ENCODE peak calls at places on chromosome 19, in ten cellular contexts. One of them, this sample, is unnamed.

GRCh38 chr19:11530432-11530831 is 1.5 kb upstream of the ECSIT start:
- DNase-seq in Caco-2: peak; percentile 66
- DNase-seq in GM23248: peak; percentile 81
- DNase-seq in CD8-positive, alpha-beta T cell: no peak
- DNase-seq in heart right ventricle: peak; percentile 78
- DNase-seq in adrenal gland: peak; percentile 94
- DNase-seq in astrocyte: peak; percentile 68
- DNase-seq in CD4-positive, alpha-beta memory T cell: no peak
- DNase-seq in BE2C: peak; percentile 96
- DNase-seq in psoas muscle: peak; percentile 86
- DNase-seq in this sample: peak; percentile 81

GRCh38 chr19:3784607-3785463 is 1.3 kb downstream of the MATK start:
- DNase-seq in CD4-positive, alpha-beta memory T cell: no peak
- DNase-seq in Caco-2: no peak
- DNase-seq in psoas muscle: no peak
- DNase-seq in heart right ventricle: no peak
- DNase-seq in astrocyte: no peak
- DNase-seq in CD8-positive, alpha-beta T cell: no peak
- DNase-seq in GM23248: peak; percentile 33
- DNase-seq in adrenal gland: no peak
- DNase-seq in BE2C: no peak
- DNase-seq in this sample: peak; percentile 38

GRCh38 chr19:18469245-18470107 is 31.5 kb upstream of the ISYNA1 start:
- DNase-seq in BE2C: peak; percentile 73
- DNase-seq in CD4-positive, alpha-beta memory T cell: peak; percentile 59
- DNase-seq in CD8-positive, alpha-beta T cell: peak; percentile 45
- DNase-seq in psoas muscle: peak; percentile 87
- DNase-seq in heart right ventricle: peak; percentile 64
- DNase-seq in astrocyte: no peak
- DNase-seq in GM23248: peak; percentile 76
- DNase-seq in Caco-2: peak; percentile 66
- DNase-seq in adrenal gland: peak; percentile 64
- DNase-seq in this sample: peak; percentile 46

GRCh38 chr19:8571006-8571411 is 6.2 kb downstream of the MYO1F start:
- DNase-seq in CD8-positive, alpha-beta T cell: peak; percentile 52
- DNase-seq in heart right ventricle: peak; percentile 29
- DNase-seq in CD4-positive, alpha-beta memory T cell: peak; percentile 84
- DNase-seq in Caco-2: no peak
- DNase-seq in adrenal gland: peak; percentile 39
- DNase-seq in astrocyte: peak; percentile 31
- DNase-seq in BE2C: no peak
- DNase-seq in GM23248: peak; percentile 92
- DNase-seq in psoas muscle: no peak
- DNase-seq in this sample: peak; percentile 87

GRCh38 chr19:5424192-5424973 is 30.8 kb upstream of the ZNRF4 start:
- DNase-seq in CD4-positive, alpha-beta memory T cell: no peak
- DNase-seq in CD8-positive, alpha-beta T cell: no peak
- DNase-seq in BE2C: peak; percentile 26
- DNase-seq in psoas muscle: no peak
- DNase-seq in astrocyte: no peak
- DNase-seq in heart right ventricle: no peak
- DNase-seq in GM23248: no peak
- DNase-seq in Caco-2: no peak
- DNase-seq in adrenal gland: no peak
- DNase-seq in this sample: no peak

GRCh38 chr19:12833747-12834417 is 497 bp downstream of the RTBDN start:
- DNase-seq in adrenal gland: no peak
- DNase-seq in psoas muscle: no peak
- DNase-seq in Caco-2: no peak
- DNase-seq in CD4-positive, alpha-beta memory T cell: no peak
- DNase-seq in CD8-positive, alpha-beta T cell: peak; percentile 26
- DNase-seq in GM23248: peak; percentile 45
- DNase-seq in astrocyte: no peak
- DNase-seq in BE2C: peak; percentile 76
- DNase-seq in heart right ventricle: no peak
- DNase-seq in this sample: peak; percentile 58

GRCh38 chr19:11373166-11373884 is 1.1 kb upstream of the SWSAP1 start:
- DNase-seq in Caco-2: no peak
- DNase-seq in BE2C: peak; percentile 88
- DNase-seq in psoas muscle: no peak
- DNase-seq in CD8-positive, alpha-beta T cell: no peak
- DNase-seq in astrocyte: peak; percentile 25
- DNase-seq in heart right ventricle: no peak
- DNase-seq in adrenal gland: no peak
- DNase-seq in CD4-positive, alpha-beta memory T cell: no peak
- DNase-seq in GM23248: peak; percentile 42
- DNase-seq in this sample: peak; percentile 44

GRCh38 chr19:48837081-48837524 is 812 bp upstream of the HSD17B14 start:
- DNase-seq in heart right ventricle: peak; percentile 89
- DNase-seq in psoas muscle: peak; percentile 75
- DNase-seq in CD8-positive, alpha-beta T cell: peak; percentile 67
- DNase-seq in CD4-positive, alpha-beta memory T cell: peak; percentile 81
- DNase-seq in GM23248: peak; percentile 92
- DNase-seq in astrocyte: peak; percentile 82
- DNase-seq in adrenal gland: peak; percentile 96
- DNase-seq in BE2C: peak; percentile 96
- DNase-seq in Caco-2: peak; percentile 65
- DNase-seq in this sample: peak; percentile 15

GRCh38 chr19:19459707-19460251 is 54.3 kb downstream of the GATAD2A start:
- DNase-seq in Caco-2: no peak
- DNase-seq in adrenal gland: peak; percentile 76
- DNase-seq in BE2C: peak; percentile 39
- DNase-seq in heart right ventricle: no peak
- DNase-seq in CD4-positive, alpha-beta memory T cell: peak; percentile 89
- DNase-seq in astrocyte: peak; percentile 64
- DNase-seq in GM23248: peak; percentile 89
- DNase-seq in psoas muscle: no peak
- DNase-seq in CD8-positive, alpha-beta T cell: peak; percentile 54
- DNase-seq in this sample: peak; percentile 32

GRCh38 chr19:49213791-49214190 is 56.2 kb downstream of the TRPM4 start:
- DNase-seq in CD8-positive, alpha-beta T cell: no peak
- DNase-seq in GM23248: no peak
- DNase-seq in heart right ventricle: no peak
- DNase-seq in Caco-2: no peak
- DNase-seq in BE2C: no peak
- DNase-seq in psoas muscle: no peak
- DNase-seq in astrocyte: no peak
- DNase-seq in adrenal gland: no peak
- DNase-seq in CD4-positive, alpha-beta memory T cell: no peak
- DNase-seq in this sample: no peak

GRCh38 chr19:1748115-1748702 is 5.1 kb upstream of the ONECUT3 start:
- DNase-seq in heart right ventricle: no peak
- DNase-seq in psoas muscle: peak; percentile 36
- DNase-seq in astrocyte: no peak
- DNase-seq in adrenal gland: no peak
- DNase-seq in BE2C: no peak
- DNase-seq in CD4-positive, alpha-beta memory T cell: peak; percentile 19
- DNase-seq in CD8-positive, alpha-beta T cell: no peak
- DNase-seq in GM23248: no peak
- DNase-seq in Caco-2: no peak
- DNase-seq in this sample: no peak

GRCh38 chr19:1744822-1745563 is 8.3 kb upstream of the ONECUT3 start:
- DNase-seq in astrocyte: no peak
- DNase-seq in heart right ventricle: no peak
- DNase-seq in Caco-2: no peak
- DNase-seq in adrenal gland: no peak
- DNase-seq in psoas muscle: no peak
- DNase-seq in CD4-positive, alpha-beta memory T cell: peak; percentile 22
- DNase-seq in CD8-positive, alpha-beta T cell: no peak
- DNase-seq in BE2C: no peak
- DNase-seq in GM23248: no peak
- DNase-seq in this sample: no peak

GRCh38 chr19:1747285-1748114 is 5.8 kb upstream of the ONECUT3 start:
- DNase-seq in CD4-positive, alpha-beta memory T cell: peak; percentile 70
- DNase-seq in BE2C: no peak
- DNase-seq in astrocyte: peak; percentile 86
- DNase-seq in CD8-positive, alpha-beta T cell: peak; percentile 23
- DNase-seq in psoas muscle: no peak
- DNase-seq in adrenal gland: peak; percentile 21
- DNase-seq in GM23248: peak; percentile 71
- DNase-seq in heart right ventricle: no peak
- DNase-seq in Caco-2: peak; percentile 84
- DNase-seq in this sample: peak; percentile 65

GRCh38 chr19:1745589-1746031 is 7.7 kb upstream of the ONECUT3 start:
- DNase-seq in heart right ventricle: no peak
- DNase-seq in GM23248: no peak
- DNase-seq in adrenal gland: no peak
- DNase-seq in CD8-positive, alpha-beta T cell: no peak
- DNase-seq in BE2C: no peak
- DNase-seq in psoas muscle: no peak
- DNase-seq in astrocyte: no peak
- DNase-seq in CD4-positive, alpha-beta memory T cell: peak; percentile 7
- DNase-seq in Caco-2: no peak
- DNase-seq in this sample: no peak

DNA sequence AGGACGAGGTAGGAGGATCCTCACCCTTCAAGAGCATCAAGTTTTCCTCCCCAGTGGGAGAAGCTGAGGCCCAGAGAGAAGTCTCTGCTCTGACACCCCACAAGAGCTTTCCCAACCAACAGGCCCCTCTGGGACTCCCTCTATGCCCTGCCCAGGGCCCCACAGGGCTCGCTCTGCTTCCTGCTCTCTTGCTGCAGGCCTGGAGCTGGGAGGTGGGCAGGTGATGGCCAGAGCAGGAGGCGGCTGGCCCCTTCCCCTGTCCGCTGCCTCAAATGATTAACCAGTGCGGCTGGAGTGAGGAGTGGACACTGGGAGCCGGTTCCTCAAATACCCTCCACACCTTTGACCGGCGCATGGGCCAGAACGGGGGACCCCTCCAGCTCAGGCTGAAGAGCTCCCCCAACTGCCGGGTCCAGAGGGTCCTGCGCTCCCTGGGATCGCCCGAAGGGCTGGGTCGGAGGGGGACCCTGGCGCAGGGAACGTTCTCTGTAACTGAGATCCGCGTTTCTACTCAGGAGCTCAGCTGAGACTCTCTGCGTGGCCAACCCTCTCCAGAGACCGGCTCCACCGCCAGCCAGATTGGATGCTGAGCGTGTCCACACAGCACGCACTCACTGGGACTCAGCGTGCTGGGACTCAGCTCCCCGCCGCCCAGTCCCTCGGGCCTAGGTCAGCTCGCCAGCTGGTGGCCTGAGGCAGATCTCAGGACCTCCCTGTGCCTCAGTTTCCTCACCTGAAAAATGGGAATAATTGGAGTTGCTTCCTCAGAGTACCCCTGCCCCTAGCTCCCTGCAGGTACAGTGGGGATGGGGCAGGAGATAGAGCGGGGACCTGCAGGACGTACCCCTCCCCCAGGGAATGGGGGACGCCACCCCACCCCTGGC is 6.7 kb upstream of the ONECUT3 start:
- DNase-seq in Caco-2: peak; percentile 71
- DNase-seq in CD8-positive, alpha-beta T cell: no peak
- DNase-seq in astrocyte: peak; percentile 24
- DNase-seq in heart right ventricle: no peak
- DNase-seq in CD4-positive, alpha-beta memory T cell: peak; percentile 33
- DNase-seq in adrenal gland: no peak
- DNase-seq in GM23248: peak; percentile 60
- DNase-seq in psoas muscle: no peak
- DNase-seq in BE2C: no peak
- DNase-seq in this sample: no peak
- H3K4me3 ChIP-seq in Caco-2: no peak overlapping the region
- H3K4me3 ChIP-seq in CD8-positive, alpha-beta T cell: no peak overlapping the region
- H3K4me3 ChIP-seq in astrocyte: no peak overlapping the region
- H3K4me3 ChIP-seq in heart right ventricle: no peak overlapping the region
- H3K4me3 ChIP-seq in CD4-positive, alpha-beta memory T cell: no peak overlapping the region
- H3K4me3 ChIP-seq in adrenal gland: no peak overlapping the region
- H3K4me3 ChIP-seq in GM23248: no peak overlapping the region
- H3K4me3 ChIP-seq in psoas muscle: no peak overlapping the region
- H3K4me3 ChIP-seq in BE2C: no peak overlapping the region
- H3K4me3 ChIP-seq in this sample: no peak overlapping the region

GRCh38 chr19:35341565-35342225 is 6.0 kb upstream of the FFAR1 start:
- DNase-seq in Caco-2: no peak
- DNase-seq in adrenal gland: no peak
- DNase-seq in psoas muscle: no peak
- DNase-seq in astrocyte: no peak
- DNase-seq in heart right ventricle: no peak
- DNase-seq in BE2C: no peak
- DNase-seq in CD8-positive, alpha-beta T cell: no peak
- DNase-seq in GM23248: no peak
- DNase-seq in CD4-positive, alpha-beta memory T cell: peak; percentile 17
- DNase-seq in this sample: no peak
- H3K36me3 ChIP-seq in Caco-2: no peaks in the 10 kb centered on the region
- H3K36me3 ChIP-seq in adrenal gland: no peaks in the 10 kb centered on the region
- H3K36me3 ChIP-seq in psoas muscle: no peaks in the 10 kb centered on the region
- H3K36me3 ChIP-seq in astrocyte: no peaks in the 10 kb centered on the region
- H3K36me3 ChIP-seq in heart right ventricle: no peaks in the 10 kb centered on the region
- H3K36me3 ChIP-seq in BE2C: no peaks in the 10 kb centered on the region
- H3K36me3 ChIP-seq in CD8-positive, alpha-beta T cell: no peaks in the 10 kb centered on the region
- H3K36me3 ChIP-seq in GM23248: no peaks in the 10 kb centered on the region
- H3K36me3 ChIP-seq in CD4-positive, alpha-beta memory T cell: no peaks in the 10 kb centered on the region
- H3K36me3 ChIP-seq in this sample: no peaks in the 10 kb centered on the region

DNA sequence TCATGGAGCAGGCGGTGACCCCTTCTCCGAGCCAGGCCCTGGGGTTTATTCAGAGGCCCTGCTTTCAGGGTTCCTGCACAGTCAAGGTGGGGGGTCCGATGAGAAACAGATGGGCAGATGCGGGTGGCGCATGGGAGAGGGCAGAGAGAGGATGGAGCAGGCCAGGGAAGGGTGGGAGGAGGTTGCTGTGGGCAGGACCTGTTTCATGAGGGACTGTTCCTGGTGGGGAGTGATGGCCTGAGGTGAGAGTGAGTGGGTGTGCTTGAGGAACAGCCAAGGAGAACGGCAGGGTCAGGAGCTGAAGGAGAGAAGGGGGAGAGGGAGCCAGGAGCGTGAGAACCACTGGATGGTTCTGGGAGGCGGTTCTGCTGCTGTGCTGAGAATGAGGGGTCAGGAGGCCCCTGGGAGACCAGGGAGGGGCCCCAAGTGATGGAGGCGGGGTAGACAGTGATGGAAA is 7.7 kb downstream of the SIN3B start:
- DNase-seq in Caco-2: no peak
- DNase-seq in GM23248: no peak
- DNase-seq in astrocyte: no peak
- DNase-seq in CD4-positive, alpha-beta memory T cell: no peak
- DNase-seq in psoas muscle: no peak
- DNase-seq in adrenal gland: no peak
- DNase-seq in BE2C: no peak
- DNase-seq in heart right ventricle: no peak
- DNase-seq in CD8-positive, alpha-beta T cell: no peak
- DNase-seq in this sample: no peak
- H3K9me3 ChIP-seq in Caco-2: no peaks in the 10 kb centered on the region
- H3K9me3 ChIP-seq in GM23248: no peaks in the 10 kb centered on the region
- H3K9me3 ChIP-seq in astrocyte: no peaks in the 10 kb centered on the region
- H3K9me3 ChIP-seq in CD4-positive, alpha-beta memory T cell: no peaks in the 10 kb centered on the region
- H3K9me3 ChIP-seq in psoas muscle: no peaks in the 10 kb centered on the region
- H3K9me3 ChIP-seq in adrenal gland: no peaks in the 10 kb centered on the region
- H3K9me3 ChIP-seq in BE2C: no peaks in the 10 kb centered on the region
- H3K9me3 ChIP-seq in heart right ventricle: no peaks in the 10 kb centered on the region
- H3K9me3 ChIP-seq in CD8-positive, alpha-beta T cell: no peaks in the 10 kb centered on the region
- H3K9me3 ChIP-seq in this sample: no peaks in the 10 kb centered on the region

DNA sequence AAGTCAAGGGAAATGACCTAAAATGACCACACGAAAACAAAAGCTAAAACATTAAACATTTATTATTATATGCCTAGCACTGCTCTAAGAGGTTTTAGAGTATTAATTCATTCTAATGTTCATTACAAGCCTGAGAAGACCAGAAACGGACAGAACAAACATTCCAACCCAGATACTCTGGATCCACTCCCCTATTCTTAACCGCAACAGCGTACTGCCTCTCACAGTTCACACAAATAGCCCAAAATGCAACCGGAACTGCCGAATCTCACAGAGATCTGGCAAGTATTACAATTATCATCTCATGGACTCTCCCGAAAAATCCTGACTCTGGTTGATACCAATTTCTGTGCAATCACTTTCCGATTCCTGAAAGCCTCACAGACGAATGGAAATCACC is 1.4 kb downstream of the ZNF780B start:
- DNase-seq in BE2C: no peak
- DNase-seq in psoas muscle: no peak
- DNase-seq in heart right ventricle: no peak
- DNase-seq in adrenal gland: no peak
- DNase-seq in CD4-positive, alpha-beta memory T cell: no peak
- DNase-seq in CD8-positive, alpha-beta T cell: no peak
- DNase-seq in Caco-2: no peak
- DNase-seq in astrocyte: no peak
- DNase-seq in GM23248: no peak
- DNase-seq in this sample: no peak
- H3K4me3 ChIP-seq in BE2C: peak overlapping the region; percentile 88
- H3K4me3 ChIP-seq in psoas muscle: peak overlapping the region; percentile 87
- H3K4me3 ChIP-seq in heart right ventricle: peak overlapping the region; percentile 76
- H3K4me3 ChIP-seq in adrenal gland: no peak overlapping the region
- H3K4me3 ChIP-seq in CD4-positive, alpha-beta memory T cell: no peak overlapping the region
- H3K4me3 ChIP-seq in CD8-positive, alpha-beta T cell: no peak overlapping the region
- H3K4me3 ChIP-seq in Caco-2: no peak overlapping the region
- H3K4me3 ChIP-seq in astrocyte: no peak overlapping the region
- H3K4me3 ChIP-seq in GM23248: peak overlapping the region; percentile 99
- H3K4me3 ChIP-seq in this sample: no peak overlapping the region

This sample was measured in MG63.